ENCODE peak calls at places on chromosomes 16 and 17, in seven cellular contexts. E is activated naive CD8-positive, alpha-beta T cell treated with anti-CD3 and anti-CD28 coated beads, Interleukin-2, amount 50 U/mL, for 24 hours; A is H9; G is substantia nigra; N is DMS153; U is stimulated activated CD4-positive, alpha-beta T cell treated with anti-CD3 and anti-CD28 coated beads, Interleukin-4, amount 100 ng/mL, for 48 hours; Q is iris pigment epithelial cell. D is an unnamed sample.

GRCh38 chr16:8859913-8860881 is 8.6 kb downstream of the CARHSP1 start:
- DNase-seq in E (no peak), A (no peak), G (no peak), N (no peak), U (no peak), Q (peak; percentile 82), D (no peak)

GRCh38 chr17:48006936-48007703 is 30.5 kb downstream of the COPZ2 start:
- DNase-seq in E (no peak), A (no peak), G (no peak), N (no peak), U (no peak), Q (no peak), D (no peak)

GRCh38 chr16:83967838-83968482 is at the start of gene NECAB2:
- DNase-seq in E (peak; percentile 58), A (no peak), G (no peak), N (no peak), U (peak; percentile 8), Q (peak; percentile 20), D (no peak)

GRCh38 chr17:1742371-1743093 is at the start of gene SERPINF2:
- DNase-seq in E (no peak), A (no peak), G (no peak), N (no peak), U (no peak), Q (no peak), D (peak; percentile 82)

GRCh38 chr16:81337097-81337496 is 22.3 kb downstream of the GAN start:
- DNase-seq in E (no peak), A (no peak), G (no peak), N (no peak), U (no peak), Q (peak; percentile 36), D (no peak)

GRCh38 chr17:35793257-35793656 is 2.2 kb downstream of the MMP28 start:
- DNase-seq in E (no peak), A (peak; percentile 27), G (no peak), N (no peak), U (no peak), Q (no peak), D (no peak)

GRCh38 chr17:76371656-76372628 is 12.5 kb upstream of the SPHK1 start:
- DNase-seq in E (no peak), A (no peak), G (no peak), N (no peak), U (no peak), Q (peak; percentile 98), D (no peak)

GRCh38 chr16:85390511-85391174 is 222.5 kb upstream of the GSE1 start:
- DNase-seq in E (no peak), A (no peak), G (no peak), N (peak; percentile 63), U (no peak), Q (peak; percentile 91), D (no peak)

GRCh38 chr16:52071101-52071500 is 475.8 kb downstream of the TOX3 start:
- DNase-seq in E (no peak), A (no peak), G (no peak), N (no peak), U (no peak), Q (no peak), D (no peak)

GRCh38 chr17:28743243-28744103 is at the start of gene TRAF4:
- DNase-seq in E (peak; percentile 88), A (peak; percentile 98), G (peak; percentile 57), N (peak; percentile 77), U (peak; percentile 71), Q (peak; percentile 92), D (peak; percentile 84)

GRCh38 chr16:11742041-11742535 is 569 bp downstream of the TXNDC11 start:
- DNase-seq in E (peak; percentile 56), A (peak; percentile 50), G (no peak), N (no peak), U (peak; percentile 25), Q (no peak), D (peak; percentile 14)

GRCh38 chr17:3724373-3725077 is 822 bp downstream of the HASPIN start:
- DNase-seq in E (no peak), A (no peak), G (no peak), N (no peak), U (no peak), Q (no peak), D (no peak)

GRCh38 chr16:31880322-31880979 is 6.8 kb downstream of the ZNF267 start:
- DNase-seq in E (peak; percentile 38), A (no peak), G (no peak), N (no peak), U (no peak), Q (peak; percentile 85), D (no peak)

GRCh38 chr17:35257080-35257701 is 14.3 kb downstream of the SLFN5 start:
- DNase-seq in E (no peak), A (no peak), G (no peak), N (peak; percentile 83), U (no peak), Q (peak; percentile 60), D (no peak)

GRCh38 chr17:43774304-43775250 is 4.2 kb downstream of the DUSP3 start:
- DNase-seq in E (no peak), A (no peak), G (no peak), N (no peak), U (no peak), Q (no peak), D (no peak)

GRCh38 chr17:41420134-41420533 is 4.3 kb downstream of the KRT37 start:
- DNase-seq in E (no peak), A (no peak), G (no peak), N (no peak), U (no peak), Q (no peak), D (no peak)

GRCh38 chr17:28925912-28926365 is 23.1 kb upstream of the DHRS13 start:
- DNase-seq in E (peak; percentile 14), A (no peak), G (no peak), N (peak; percentile 32), U (no peak), Q (peak; percentile 97), D (peak; percentile 72)

GRCh38 chr17:45020354-45021138 is 30.9 kb downstream of the DCAKD start:
- DNase-seq in E (no peak), A (peak; percentile 72), G (no peak), N (peak; percentile 9), U (no peak), Q (peak; percentile 55), D (peak; percentile 70)